ENCODE peak calls at places on chromosomes 16 and 17, in ten cellular contexts. K is H54; T is AG04450; X is stimulated activated CD4-positive, alpha-beta T cell treated with anti-CD3 and anti-CD28 coated beads, Interleukin-15, amount 100 ng/mL, for 24 hours; C is NCI-H1436 treated with DMSO at 0.1 percent for 48 hours; W is NCI-H2081; M is amygdala; Q is brain microvascular endothelial cell; Y is stomach; I is ovary. H is an unnamed sample.

GRCh38 chr16:72434159-72434558 is 262.2 kb upstream of the PMFBP1 start:
- DNase-seq in K (no peak), T (no peak), X (no peak), C (no peak), W (no peak), M (no peak), Q (no peak), Y (no peak), I (no peak), H (no peak)

GRCh38 chr17:1498869-1499268 is 6.4 kb upstream of the MYO1C start:
- DNase-seq in K (no peak), T (peak), X (no peak), C (no peak), W (no peak), M (no peak), Q (peak), Y (no peak), I (no peak), H (no peak)

GRCh38 chr16:85202631-85203461 is 90.6 kb upstream of the CIBAR2 start:
- DNase-seq in K (no peak), T (peak), X (no peak), C (no peak), W (no peak), M (peak), Q (no peak), Y (peak), I (peak), H (no peak)

GRCh38 chr16:85395207-85395912 is 217.8 kb upstream of the GSE1 start:
- DNase-seq in K (peak), T (peak), X (no peak), C (peak), W (peak), M (no peak), Q (peak), Y (peak), I (peak), H (peak)

GRCh38 chr16:23398987-23399805 is 53.8 kb downstream of the COG7 start:
- DNase-seq in K (no peak), T (no peak), X (no peak), C (no peak), W (no peak), M (peak), Q (no peak), Y (no peak), I (no peak), H (no peak)

GRCh38 chr16:11806721-11807120 is 9.7 kb upstream of the ZC3H7A start:
- DNase-seq in K (no peak), T (no peak), X (no peak), C (no peak), W (no peak), M (no peak), Q (no peak), Y (no peak), I (no peak), H (no peak)

GRCh38 chr16:12896562-12896961 is 4.8 kb upstream of the SHISA9 start:
- DNase-seq in K (no peak), T (no peak), X (no peak), C (no peak), W (no peak), M (no peak), Q (no peak), Y (no peak), I (no peak), H (no peak)

GRCh38 chr17:67818110-67819002 is 6.9 kb upstream of the BPTF start:
- DNase-seq in K (no peak), T (no peak), X (no peak), C (no peak), W (no peak), M (no peak), Q (no peak), Y (no peak), I (no peak), H (no peak)

GRCh38 chr17:80192268-80192667 is 22.4 kb downstream of the CARD14 start:
- DNase-seq in K (no peak), T (no peak), X (no peak), C (no peak), W (no peak), M (peak), Q (no peak), Y (no peak), I (no peak), H (no peak)

GRCh38 chr16:80366023-80366422 is 174.8 kb upstream of the DYNLRB2 start:
- DNase-seq in K (no peak), T (no peak), X (no peak), C (no peak), W (no peak), M (no peak), Q (no peak), Y (no peak), I (no peak), H (no peak)